ENCODE peak calls at places on chromosome 20, in eight cellular contexts. R is sigmoid colon, G is stomach, N is breast epithelium, T is transverse colon, Q is HCT116, H is GM23338, L is endothelial cell of umbilical vein. K is an unnamed sample. For H3K4me1, the result is how much of the 10 kb centered on the place peaks cover.

GRCh38 chr20:49340161-49340966 is 62.5 kb upstream of the ZNFX1 start:
- DNase-seq in L (no peak), T (no peak), G (no peak), H (no peak), N (no peak), Q (no peak), R (peak), K (no peak)

GRCh38 chr20:24935786-24936525 is 13.1 kb upstream of the CST7 start:
- DNase-seq in T (no peak), Q (no peak), R (no peak), L (no peak), G (no peak), H (no peak), N (no peak), K (no peak)

GRCh38 chr20:39596554-39596953 is 634.4 kb downstream of the DHX35 start:
- DNase-seq in L (no peak), T (no peak), N (no peak), G (no peak), Q (no peak), H (no peak), R (no peak), K (no peak)

GRCh38 chr20:62914970-62915457 is 11.3 kb downstream of the DIDO1 start:
- DNase-seq in Q (no peak), R (no peak), T (no peak), G (no peak), H (peak), N (no peak), L (peak), K (no peak)

GRCh38 chr20:46523696-46524328 is 10.5 kb upstream of the ZNF334 start:
- DNase-seq in L (peak), R (no peak), Q (no peak), H (peak), N (no peak), T (no peak), G (no peak), K (no peak)

GRCh38 chr20:34708621-34709043 is 4.5 kb downstream of the TP53INP2 start:
- DNase-seq in T (peak), G (peak), L (peak), N (no peak), Q (no peak), H (peak), R (peak), K (no peak)

GRCh38 chr20:14612389-14612788 is 275.0 kb upstream of the FLRT3 start:
- DNase-seq in Q (no peak), R (no peak), N (no peak), G (no peak), H (no peak), T (no peak), L (no peak), K (no peak)

GRCh38 chr20:46215913-46216707 is 92.2 kb downstream of the CDH22 start:
- DNase-seq in Q (peak), R (no peak), T (no peak), G (no peak), L (peak), H (peak), N (no peak), K (no peak)

GRCh38 chr20:13220857-13221297 is at the start of gene ISM1:
- DNase-seq in T (no peak), R (no peak), H (peak), Q (no peak), L (no peak), G (no peak), N (no peak), K (no peak)

GRCh38 chr20:57389695-57390603 is 1.2 kb upstream of the RBM38 start:
- DNase-seq in Q (no peak), G (no peak), R (peak), N (no peak), T (peak), L (peak), H (peak), K (no peak)

GRCh38 chr20:815226-815625 is 18.3 kb upstream of the FAM110A start:
- DNase-seq in H (no peak), L (no peak), N (no peak), G (no peak), Q (no peak), T (no peak), R (no peak), K (no peak)

GRCh38 chr20:17610566-17611289 is 40.9 kb downstream of the DSTN start:
- DNase-seq in G (peak), L (peak), T (peak), Q (no peak), R (no peak), H (peak), N (peak), K (peak)

GRCh38 chr20:36830791-36831691 is 44.9 kb upstream of the TLDC2 start:
- DNase-seq in G (no peak), R (peak), Q (no peak), T (no peak), N (no peak), L (peak), H (peak), K (no peak)

GRCh38 chr20:18180815-18181214 is 43.2 kb downstream of the KAT14 start:
- DNase-seq in N (no peak), R (no peak), Q (no peak), T (no peak), L (no peak), G (no peak), H (no peak), K (no peak)

GRCh38 chr20:17611290-17611539 is 41.3 kb downstream of the DSTN start:
- DNase-seq in H (no peak), L (no peak), N (no peak), G (no peak), R (no peak), Q (no peak), T (no peak), K (no peak)

GRCh38 chr20:51306521-51307358 is 235.8 kb downstream of the NFATC2 start:
- DNase-seq in R (peak), Q (peak), N (peak), G (peak), T (peak), L (peak), H (peak), K (no peak)

GRCh38 chr20:47459344-47460073 is 42.2 kb upstream of the NCOA3 start:
- DNase-seq in G (no peak), T (no peak), H (no peak), N (no peak), Q (no peak), R (no peak), L (no peak), K (no peak)

GRCh38 chr20:31663838-31664695 is 26.4 kb downstream of the COX4I2 start:
- DNase-seq in G (peak), H (peak), T (peak), N (no peak), Q (no peak), R (peak), L (no peak), K (no peak)

GRCh38 chr20:18811186-18811585 is 2.4 kb upstream of the SCP2D1 start:
- DNase-seq in L (no peak), G (no peak), R (no peak), T (no peak), N (no peak), H (no peak), Q (no peak), K (no peak)

GRCh38 chr20:49620364-49621240 is 52.7 kb upstream of the PTGIS start:
- DNase-seq in Q (no peak), N (no peak), T (no peak), G (no peak), H (no peak), R (no peak), L (no peak), K (no peak)

GRCh38 chr20:23200413-23200812 is 114.3 kb upstream of the CD93 start:
- DNase-seq in H (no peak), G (no peak), N (no peak), Q (no peak), R (no peak), T (no peak), L (no peak), K (no peak)

GRCh38 chr20:53208110-53208908 is 236.2 kb downstream of the TSHZ2 start:
- DNase-seq in T (no peak), N (no peak), G (no peak), L (no peak), Q (no peak), H (peak), R (no peak), K (no peak)

GRCh38 chr20:23923891-23924435 is 44.4 kb upstream of the CST5 start:
- DNase-seq in Q (no peak), G (no peak), R (no peak), H (no peak), N (no peak), T (no peak), L (no peak), K (peak)

GRCh38 chr20:9927224-9927623 is 88.3 kb upstream of the PAK5 start:
- DNase-seq in Q (no peak), T (no peak), H (no peak), L (no peak), R (no peak), N (no peak), G (no peak), K (no peak)

GRCh38 chr20:44135811-44136204 is 51.2 kb downstream of the JPH2 start:
- DNase-seq in G (no peak), Q (no peak), T (no peak), R (no peak), H (no peak), N (no peak), L (no peak), K (no peak)
- H3K4me1 ChIP-seq in G (under half), Q (under half), T (under half), R (half or more), H (under half), N (under half), L (under half), K (half or more)

GRCh38 chr20:44970243-44970757 is 4.0 kb downstream of the STK4 start:
- DNase-seq in Q (no peak), R (no peak), H (no peak), L (peak), G (no peak), N (no peak), T (no peak), K (no peak)
- TF ChIP-seq POLR2AphosphoS5 in Q (no peak), R (no peak), H (no peak), L (no peak), G (no peak), N (no peak), T (no peak), K (no peak)

DNA sequence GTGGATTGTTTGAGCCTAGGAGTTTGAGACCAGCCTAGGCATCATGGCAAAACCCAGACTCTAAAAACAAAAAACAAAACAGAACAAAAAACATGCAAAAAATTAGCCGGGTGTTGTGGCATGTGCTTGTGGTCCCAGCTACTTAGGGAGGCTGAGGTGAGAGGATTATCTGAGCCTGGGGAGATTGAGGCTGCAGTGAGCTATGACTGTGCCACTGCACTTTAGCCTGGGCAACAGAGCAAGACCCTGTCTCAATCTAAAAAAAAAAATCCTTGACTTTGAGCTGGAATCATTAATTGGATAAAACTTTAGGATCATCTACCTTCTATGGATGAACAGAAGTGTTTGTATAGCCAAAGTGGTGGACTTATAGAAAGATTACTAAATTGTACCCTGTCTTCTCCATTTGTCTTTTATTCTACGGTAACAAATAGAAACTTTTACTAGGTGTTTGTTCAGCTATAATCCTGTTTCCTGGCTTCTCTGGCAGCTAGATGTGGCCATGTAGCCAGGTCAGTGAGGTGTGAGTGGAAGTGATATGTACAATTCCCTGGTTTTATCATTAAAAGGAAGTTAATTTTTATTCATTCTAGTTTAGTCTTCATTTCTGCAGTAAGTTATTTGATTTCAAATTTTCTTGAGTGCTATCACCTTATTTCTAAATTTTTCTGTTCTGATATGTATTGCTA is 108.3 kb upstream of the RNF24 start:
- DNase-seq in H (no peak), Q (no peak), L (no peak), R (no peak), G (no peak), T (no peak), N (no peak), K (no peak)
- H3K4me1 ChIP-seq in H (under half), Q (under half), L (under half), R (under half), G (under half), T (under half), N (under half), K (under half)

GRCh38 chr20:8309638-8310037 is 177.6 kb downstream of the PLCB1 start:
- DNase-seq in N (no peak), T (no peak), G (no peak), H (peak), L (no peak), R (no peak), Q (no peak), K (no peak)
- TF ChIP-seq POLR2AphosphoS5 in N (no peak), T (no peak), G (no peak), H (no peak), L (no peak), R (no peak), Q (no peak), K (no peak)

GRCh38 chr20:32670773-32671455 is 2.8 kb downstream of the C20orf203 start:
- DNase-seq in G (no peak), H (no peak), L (no peak), T (no peak), N (no peak), R (no peak), Q (no peak), K (no peak)

GRCh38 chr20:32663704-32664351 is 9.9 kb downstream of the C20orf203 start:
- DNase-seq in R (no peak), H (no peak), N (no peak), G (no peak), L (no peak), Q (no peak), T (no peak), K (no peak)

GRCh38 chr20:32664352-32665159 is 9.2 kb downstream of the C20orf203 start:
- DNase-seq in L (no peak), H (no peak), N (no peak), Q (no peak), T (no peak), R (no peak), G (no peak), K (no peak)

GRCh38 chr20:32661820-32662528 is 11.8 kb downstream of the C20orf203 start:
- DNase-seq in R (no peak), L (no peak), T (no peak), N (no peak), H (peak), G (no peak), Q (no peak), K (no peak)

GRCh38 chr20:32667030-32667429 is 6.7 kb downstream of the C20orf203 start:
- DNase-seq in H (peak), L (no peak), Q (no peak), T (no peak), R (no peak), G (no peak), N (no peak), K (no peak)
- H3K4me1 ChIP-seq in H (under half), L (under half), Q (under half), T (under half), R (under half), G (under half), N (under half), K (under half)

K was measured in esophagus muscularis mucosa.